ENCODE peak calls at places on chromosomes 4 and X, in four cellular contexts. F is H1, H is GM12878, N is HepG2. L is an unnamed sample.

GRCh38 chr4:62131049-62131448 is 930.9 kb downstream of the ADGRL3 start:
- DNase-seq in F (no peak), H (no peak), N (no peak), L (no peak)

GRCh38 chr4:138981930-138982390 is 33.6 kb upstream of the NOCT start:
- DNase-seq in F (no peak), H (no peak), N (peak; percentile 35), L (no peak)

GRCh38 chr4:1398686-1399507 is 7.3 kb downstream of the NKX1-1 start:
- DNase-seq in F (no peak), H (no peak), N (no peak), L (no peak)

GRCh38 chr4:20532871-20533870 is 167.1 kb upstream of the PACRGL start:
- DNase-seq in F (no peak), H (no peak), N (no peak), L (no peak)

GRCh38 chr4:3387943-3388348 is 53.8 kb upstream of the HGFAC start:
- DNase-seq in F (no peak), H (no peak), N (no peak), L (no peak)

GRCh38 chr4:8882239-8882638 is 10.6 kb upstream of the HMX1 start:
- DNase-seq in F (no peak), H (no peak), N (no peak), L (no peak)

GRCh38 chr4:6190486-6190885 is 9.9 kb downstream of the JAKMIP1 start:
- DNase-seq in F (no peak), H (no peak), N (no peak), L (no peak)

GRCh38 chrX:989959-990510 is 222.4 kb downstream of the CRLF2 start:
- DNase-seq in F (no peak), H (peak; percentile 97), N (no peak), L (peak; percentile 53)

GRCh38 chr4:60500860-60501259 is 699.3 kb upstream of the ADGRL3 start:
- DNase-seq in F (no peak), H (no peak), N (no peak), L (no peak)

GRCh38 chr4:71537551-71538065 is 198.8 kb downstream of the SLC4A4 start:
- DNase-seq in F (no peak), H (no peak), N (no peak), L (no peak)

GRCh38 chrX:85994787-85995186 is 52.6 kb downstream of the CHM start:
- DNase-seq in F (no peak), H (no peak), N (no peak), L (no peak)

GRCh38 chr4:56752985-56753384 is 68.5 kb downstream of the SPINK2 start:
- DNase-seq in F (no peak), H (no peak), N (no peak), L (no peak)

GRCh38 chrX:132411310-132411977 is 77.4 kb downstream of the MBNL3 start:
- DNase-seq in F (no peak), H (no peak), N (peak; percentile 68), L (no peak)

GRCh38 chrX:41275661-41276609 is 58.0 kb upstream of the DDX3X start:
- DNase-seq in F (no peak), H (no peak), N (peak; percentile 21), L (peak; percentile 76)

GRCh38 chr4:158861281-158861680 is 92.5 kb downstream of the FNIP2 start:
- DNase-seq in F (no peak), H (no peak), N (no peak), L (no peak)

GRCh38 chr4:88985088-88985779 is 71.8 kb downstream of the FAM13A start:
- DNase-seq in F (no peak), H (no peak), N (no peak), L (no peak)

GRCh38 chr4:13528823-13529129 is 15.5 kb downstream of the NKX3-2 start:
- DNase-seq in F (no peak), H (no peak), N (no peak), L (no peak)

GRCh38 chr4:8427761-8428287 is 12.7 kb downstream of the ACOX3 start:
- DNase-seq in F (no peak), H (no peak), N (peak; percentile 76), L (no peak)

GRCh38 chrX:12026481-12026880 is 111.8 kb upstream of the FRMPD4 start:
- DNase-seq in F (no peak), H (no peak), N (no peak), L (no peak)

DNA sequence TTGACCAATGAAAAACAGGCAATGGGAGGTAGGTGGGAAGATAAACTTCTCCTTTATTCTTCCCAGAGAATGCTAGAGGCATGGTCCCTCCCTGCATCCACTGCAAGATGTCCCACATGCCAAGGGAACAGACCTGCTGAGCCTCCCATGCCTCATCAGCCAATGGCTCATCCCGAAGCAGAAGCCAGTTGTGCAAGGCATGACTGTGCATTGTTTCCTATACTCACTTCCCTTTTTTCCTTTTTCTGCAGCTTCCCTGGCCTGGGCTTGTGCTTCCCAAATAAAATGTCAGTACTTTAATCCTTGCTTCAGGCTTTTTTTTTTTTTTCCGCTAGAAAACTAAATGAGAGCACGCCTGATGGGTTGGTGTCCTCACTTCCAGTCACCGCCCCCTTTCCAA is 239.1 kb upstream of the JADE1 start:
- DNase-seq in F (no peak), H (no peak), N (no peak), L (no peak)
- TF ChIP-seq SUZ12 in F (no peak), H (no peak), N (no peak), L (no peak)

GRCh38 chr4:30837131-30837539 is 117.0 kb downstream of the PCDH7 start:
- DNase-seq in F (no peak), H (no peak), N (no peak), L (peak; percentile 25)
- TF ChIP-seq SP1 in F (no peak), H (no peak), N (no peak), L (no peak)

GRCh38 chrX:147550217-147550616 is 361.5 kb upstream of the FMR1 start:
- DNase-seq in F (no peak), H (no peak), N (peak; percentile 1), L (peak; percentile 20)
- TF ChIP-seq SUZ12 in F (no peak), H (no peak), N (no peak), L (no peak)

GRCh38 chr4:140091305-140091704 is 62.7 kb downstream of the MAML3 start:
- DNase-seq in F (no peak), H (no peak), N (no peak), L (no peak)

GRCh38 chr4:140089216-140089615 is 64.8 kb downstream of the MAML3 start:
- DNase-seq in F (no peak), H (no peak), N (no peak), L (no peak)

GRCh38 chr4:140090215-140090731 is 63.7 kb downstream of the MAML3 start:
- DNase-seq in F (no peak), H (no peak), N (peak; percentile 16), L (no peak)

GRCh38 chr4:140094701-140095420 is 59.1 kb downstream of the MAML3 start:
- DNase-seq in F (no peak), H (no peak), N (no peak), L (no peak)

GRCh38 chr4:140092094-140092820 is 61.7 kb downstream of the MAML3 start:
- DNase-seq in F (peak; percentile 31), H (no peak), N (no peak), L (peak; percentile 43)
- TF ChIP-seq SP1 in F (no peak), H (no peak), N (no peak), L (no peak)

DNA sequence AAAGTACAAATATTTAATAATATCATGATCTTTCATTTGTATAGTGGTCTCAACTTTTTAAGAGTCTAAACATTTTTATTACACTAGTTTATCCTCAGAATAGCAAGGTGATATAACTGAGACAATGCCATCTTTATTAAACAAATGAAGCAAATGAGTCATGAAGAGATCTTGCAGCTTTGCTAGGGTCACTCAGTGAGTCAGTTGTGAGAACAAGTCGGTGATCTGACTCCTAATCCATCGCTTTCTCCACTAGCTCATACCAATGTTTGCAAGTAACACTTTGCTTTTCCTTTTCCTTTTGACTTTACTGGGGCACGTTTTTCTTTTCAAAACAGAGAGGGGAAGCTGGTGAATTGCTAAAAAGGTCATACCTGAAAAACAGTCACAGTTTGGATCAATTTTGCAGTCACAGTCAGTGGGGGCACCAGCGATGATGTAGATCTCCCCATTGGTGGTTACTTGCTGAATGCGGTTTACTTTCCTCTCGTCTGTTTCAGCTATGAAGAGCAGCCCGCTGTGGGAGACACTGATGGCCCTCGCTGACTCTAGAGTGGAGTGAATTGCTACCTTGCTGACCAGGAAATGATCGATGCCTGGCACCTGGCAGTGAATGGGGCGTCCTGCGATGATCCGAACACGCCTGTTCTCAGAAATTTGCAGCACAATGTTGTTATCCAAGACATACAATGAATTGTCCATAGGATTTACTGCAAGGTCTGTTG is 75.7 kb downstream of the SH2D1A start:
- DNase-seq in F (no peak), H (no peak), N (no peak), L (no peak)
- TF ChIP-seq SUZ12 in F (no peak), H (no peak), N (no peak), L (no peak)

GRCh38 chrX:53714580-53715335 is 28.2 kb upstream of the HUWE1 start:
- DNase-seq in F (no peak), H (peak; percentile 89), N (no peak), L (no peak)
- TF ChIP-seq SP1 in F (no peak), H (no peak), N (no peak), L (no peak)

GRCh38 chrX:102739642-102740041 is 19.1 kb downstream of the GPRASP3 start:
- DNase-seq in F (no peak), H (no peak), N (no peak), L (peak; percentile 31)

GRCh38 chrX:102746134-102746584 is 25.6 kb downstream of the GPRASP3 start:
- DNase-seq in F (no peak), H (no peak), N (no peak), L (no peak)

GRCh38 chrX:102744307-102744706 is 23.8 kb downstream of the GPRASP3 start:
- DNase-seq in F (no peak), H (no peak), N (no peak), L (no peak)

DNA sequence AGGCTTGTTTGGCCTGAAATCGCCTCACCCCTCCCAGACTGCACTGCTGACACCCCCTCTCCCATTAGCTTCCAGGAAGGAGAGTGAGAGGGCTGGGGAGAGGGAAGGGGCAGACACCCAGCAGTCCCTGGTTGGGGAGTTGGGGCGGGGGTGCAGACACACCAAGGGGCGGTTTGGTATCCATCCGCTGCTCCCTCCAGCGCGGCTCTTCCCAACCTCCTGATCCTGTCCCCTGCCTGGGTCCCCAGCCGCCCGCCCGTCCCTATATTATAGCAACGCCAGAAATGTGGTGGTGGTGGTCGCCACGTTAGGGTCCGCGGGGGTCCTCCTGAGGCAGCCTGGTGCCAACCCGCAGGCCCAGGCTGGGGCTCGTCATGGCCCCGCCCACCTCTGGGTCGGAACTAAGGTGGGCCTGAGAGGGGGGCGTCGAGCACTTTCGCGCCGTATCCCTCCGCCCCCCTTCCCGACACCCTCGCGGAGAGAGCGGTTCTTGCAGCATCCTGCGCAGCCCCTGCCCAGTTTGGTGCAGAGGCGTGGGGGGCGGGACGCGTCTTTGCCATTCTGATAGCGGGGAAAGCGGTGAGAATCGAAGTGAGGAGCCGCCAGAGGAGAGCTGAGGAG is 25.1 kb downstream of the GPRASP3 start:
- DNase-seq in F (peak; percentile 44), H (no peak), N (no peak), L (no peak)
- TF ChIP-seq SUZ12 in F (no peak), H (no peak), N (no peak), L (no peak)

DNA sequence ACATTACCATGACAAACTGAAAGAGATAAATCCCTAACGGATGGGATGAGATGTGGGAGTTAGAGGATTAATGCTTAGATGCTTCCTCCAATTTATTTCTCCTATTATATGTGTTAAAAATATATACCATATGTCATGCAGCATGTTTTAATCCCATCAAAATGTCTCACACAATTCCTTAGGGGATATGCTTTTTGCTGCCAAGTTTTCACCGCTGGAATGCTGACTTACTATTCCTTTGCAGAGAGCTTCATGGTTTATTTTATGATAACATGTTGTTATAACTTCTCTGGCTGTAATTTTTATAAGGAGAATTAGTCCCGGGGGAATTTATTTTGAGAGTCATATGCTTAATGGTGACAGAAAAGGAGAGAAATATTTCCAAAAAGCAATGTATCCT is 670.3 kb downstream of the IL1RAPL1 start:
- DNase-seq in F (no peak), H (no peak), N (no peak), L (no peak)
- TF ChIP-seq SP1 in F (no peak), H (no peak), N (no peak), L (no peak)